ENCODE peak calls at places on chromosome 11, in five cellular contexts. K is cardiac fibroblast, N is heart left ventricle, B is lower leg skin, J is bronchial epithelial cell. G is an unnamed sample.

GRCh38 chr11:118180300-118180703 is 3.9 kb upstream of the SCN2B start:
- DNase-seq in K (peak), J (peak), B (peak), N (peak), G (no peak)

GRCh38 chr11:96714689-96715088 is 324.9 kb downstream of the JRKL start:
- DNase-seq in N (no peak), K (no peak), J (no peak), B (no peak), G (no peak)

GRCh38 chr11:7457211-7457610 is 28.1 kb upstream of the OLFML1 start:
- DNase-seq in N (no peak), J (peak), K (peak), B (no peak), G (no peak)

GRCh38 chr11:115665345-115665901 is 161.2 kb upstream of the CADM1 start:
- DNase-seq in B (no peak), K (no peak), J (no peak), N (peak), G (no peak)

GRCh38 chr11:112265659-112266409 is 5.2 kb upstream of the PLET1 start:
- DNase-seq in B (no peak), N (no peak), K (no peak), J (peak), G (no peak)

GRCh38 chr11:108062336-108062735 is 53.6 kb downstream of the CUL5 start:
- DNase-seq in B (no peak), N (no peak), J (no peak), K (no peak), G (no peak)

GRCh38 chr11:90775573-90776165 is 552.8 kb upstream of the CHORDC1 start:
- DNase-seq in N (no peak), J (no peak), B (no peak), K (no peak), G (no peak)

GRCh38 chr11:17786824-17787525 is 52.4 kb downstream of the KCNC1 start:
- DNase-seq in B (no peak), J (peak), K (peak), N (no peak), G (peak)

GRCh38 chr11:82767123-82767522 is 33.5 kb upstream of the FAM181B start:
- DNase-seq in K (no peak), B (no peak), N (no peak), J (no peak), G (no peak)

GRCh38 chr11:3865388-3866193 is 10.1 kb downstream of the STIM1 start:
- DNase-seq in B (no peak), N (no peak), K (peak), J (peak), G (no peak)

GRCh38 chr11:36034572-36035331 is 90.9 kb downstream of the LDLRAD3 start:
- DNase-seq in J (peak), K (peak), B (no peak), N (no peak), G (peak)

GRCh38 chr11:77038825-77039326 is 4.7 kb downstream of the B3GNT6 start:
- DNase-seq in J (no peak), K (no peak), N (no peak), B (no peak), G (no peak)

GRCh38 chr11:116100016-116100415 is 595.8 kb upstream of the CADM1 start:
- DNase-seq in B (no peak), K (no peak), J (no peak), N (no peak), G (no peak)

GRCh38 chr11:75280227-75280671 is 39.7 kb downstream of the TPBGL start:
- DNase-seq in B (peak), N (peak), K (peak), J (peak), G (peak)

GRCh38 chr11:44570411-44571155 is 5.1 kb downstream of the CD82 start:
- DNase-seq in B (no peak), N (no peak), K (no peak), J (no peak), G (no peak)

GRCh38 chr11:115193931-115194797 is 310.1 kb downstream of the CADM1 start:
- DNase-seq in B (no peak), J (no peak), K (peak), N (no peak), G (no peak)

GRCh38 chr11:134819026-134819425 is 407.0 kb upstream of the B3GAT1 start:
- DNase-seq in K (no peak), J (no peak), N (no peak), B (no peak), G (no peak)
- TF ChIP-seq CTCF in K (no peak), J (no peak), N (no peak), B (no peak), G (no peak)

DNA sequence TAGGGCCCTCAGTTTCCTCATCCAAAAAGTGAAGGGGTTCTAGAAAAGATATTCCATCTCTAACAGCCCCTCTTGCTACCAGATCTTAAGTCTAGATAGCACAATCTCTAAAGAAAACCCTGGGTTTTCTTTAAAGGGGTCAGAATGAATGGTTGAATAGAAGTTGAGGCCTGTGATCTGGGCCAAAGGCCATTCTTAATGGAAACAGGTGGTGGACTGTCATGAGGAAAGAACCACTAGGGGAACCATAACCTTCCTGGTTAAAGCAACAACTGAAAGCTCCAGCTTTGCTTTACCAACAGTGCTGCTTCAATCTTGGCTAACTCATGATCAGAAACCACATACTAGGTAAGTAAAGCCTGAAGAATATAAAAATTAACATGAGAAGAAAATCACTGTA is 1.8 kb downstream of the CELF1 start:
- DNase-seq in B (no peak), N (no peak), K (peak), J (peak), G (no peak)
- H3K4me3 ChIP-seq in B (no peak), N (peak), K (peak), J (no peak), G (peak)

GRCh38 chr11:58921778-58922390 is 17.4 kb upstream of the GLYATL1 start:
- DNase-seq in J (no peak), N (no peak), K (no peak), B (no peak), G (no peak)

GRCh38 chr11:58922475-58922874 is 16.8 kb upstream of the GLYATL1 start:
- DNase-seq in B (no peak), J (no peak), N (no peak), K (no peak), G (no peak)

GRCh38 chr11:58926251-58926650 is 13.0 kb upstream of the GLYATL1 start:
- DNase-seq in J (no peak), B (no peak), N (no peak), K (peak), G (no peak)

GRCh38 chr11:58924230-58924629 is 15.1 kb upstream of the GLYATL1 start:
- DNase-seq in N (no peak), B (no peak), J (no peak), K (no peak), G (no peak)

DNA sequence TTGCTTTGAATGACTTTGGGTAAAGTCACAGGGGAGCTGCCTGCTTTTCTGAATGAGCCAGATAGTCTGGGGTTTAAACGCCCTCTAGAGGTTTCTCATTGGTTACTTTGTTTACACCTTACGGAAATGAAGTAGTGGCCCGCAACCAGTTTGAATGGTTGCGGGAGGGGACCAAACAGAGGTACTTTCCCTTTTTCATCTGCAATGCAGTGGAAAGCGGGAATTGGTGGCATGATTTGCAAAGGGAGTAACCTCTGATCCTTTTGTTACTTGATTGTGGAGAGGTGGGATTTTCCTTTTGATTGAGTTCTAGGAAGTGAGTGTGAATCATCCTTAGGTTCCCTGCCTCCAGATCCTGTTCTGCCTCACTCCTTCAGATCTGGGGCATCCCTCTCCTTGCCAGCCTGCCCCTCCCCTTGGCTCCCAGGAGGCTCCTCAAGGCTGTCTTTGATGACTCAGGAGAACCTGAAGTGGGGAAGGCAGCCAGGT is 15.9 kb upstream of the GLYATL1 start:
- DNase-seq in N (no peak), K (peak), J (peak), B (peak), G (peak)
- TF ChIP-seq CTCF in N (peak), K (peak), J (peak), B (no peak), G (peak)

DNA sequence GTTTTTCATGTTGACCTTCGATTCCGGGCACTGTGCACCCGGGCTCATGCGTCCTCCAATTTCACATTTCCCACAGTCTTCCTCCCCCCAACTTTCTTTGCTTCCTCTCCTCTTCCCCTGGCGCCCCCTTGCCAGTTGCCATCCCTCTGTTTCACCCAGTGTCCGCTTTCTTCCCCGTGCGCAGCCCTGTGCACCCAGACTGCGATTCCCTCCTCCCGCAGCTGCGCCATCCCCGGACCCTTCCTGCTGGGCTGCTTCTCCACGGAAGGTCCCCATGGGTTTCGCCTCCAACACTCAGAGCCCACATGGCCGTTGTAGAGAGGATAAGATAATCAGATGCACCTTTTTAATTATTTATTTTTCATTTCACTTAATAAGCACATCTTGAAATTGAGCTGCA is 791.1 kb downstream of the NTM start:
- DNase-seq in J (no peak), K (no peak), B (no peak), N (no peak), G (no peak)
- H3K4me3 ChIP-seq in J (no peak), K (no peak), B (no peak), N (no peak), G (no peak)

DNA sequence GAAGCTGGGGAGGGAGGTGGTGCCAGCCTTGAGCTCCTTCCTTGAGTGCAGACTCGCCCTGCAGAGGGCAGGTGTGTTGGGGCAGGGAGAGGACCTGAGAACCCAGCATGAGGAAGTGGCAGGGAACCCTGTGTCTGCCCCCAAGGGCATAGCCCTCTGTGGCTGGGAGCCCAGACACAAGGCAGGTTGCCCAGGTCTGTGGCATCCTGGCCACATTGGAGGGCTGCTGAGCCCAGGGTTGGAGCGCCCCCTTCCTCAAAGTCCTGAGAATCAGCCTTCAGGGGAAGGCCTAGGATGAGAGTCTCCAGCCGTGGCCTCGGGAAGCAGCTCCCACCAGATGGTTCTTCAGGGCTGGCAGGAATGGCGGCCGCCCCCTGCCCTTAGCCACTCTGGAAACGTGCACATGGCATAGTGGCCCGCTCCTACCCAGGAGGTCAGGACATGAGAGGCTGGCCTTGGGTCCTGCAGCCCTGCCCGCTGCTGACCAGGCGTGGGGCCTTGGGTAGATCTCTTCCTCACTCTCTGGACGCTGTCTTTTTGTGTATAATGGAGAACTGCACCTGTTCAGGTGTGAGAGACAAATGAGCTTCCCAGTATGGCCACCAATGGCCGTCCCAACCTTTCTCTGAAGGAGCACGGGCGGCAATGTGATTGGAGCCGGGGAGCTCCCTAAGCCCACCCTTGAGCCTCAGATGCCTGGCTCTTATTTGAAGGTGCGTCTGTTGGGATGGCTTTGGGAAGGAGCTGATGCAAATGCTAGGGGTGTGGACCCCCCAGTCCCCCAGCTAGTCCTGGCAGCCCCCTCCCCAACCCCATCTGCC is 4.5 kb upstream of the CDC42BPG start:
- DNase-seq in J (no peak), N (no peak), K (no peak), B (no peak), G (no peak)
- TF ChIP-seq CTCF in J (no peak), N (no peak), K (no peak), B (no peak), G (peak)

GRCh38 chr11:67117667-67118058 is 1.4 kb upstream of the KDM2A start:
- DNase-seq in J (no peak), K (no peak), N (peak), B (peak), G (no peak)

GRCh38 chr11:67119577-67120391 is 721 bp downstream of the KDM2A start:
- DNase-seq in K (peak), N (peak), J (no peak), B (peak), G (no peak)

GRCh38 chr11:67118801-67119576 is at the start of gene KDM2A:
- DNase-seq in K (peak), B (peak), J (peak), N (peak), G (peak)

GRCh38 chr11:67118059-67118766 is 850 bp upstream of the KDM2A start:
- DNase-seq in K (no peak), B (peak), N (peak), J (no peak), G (no peak)

DNA sequence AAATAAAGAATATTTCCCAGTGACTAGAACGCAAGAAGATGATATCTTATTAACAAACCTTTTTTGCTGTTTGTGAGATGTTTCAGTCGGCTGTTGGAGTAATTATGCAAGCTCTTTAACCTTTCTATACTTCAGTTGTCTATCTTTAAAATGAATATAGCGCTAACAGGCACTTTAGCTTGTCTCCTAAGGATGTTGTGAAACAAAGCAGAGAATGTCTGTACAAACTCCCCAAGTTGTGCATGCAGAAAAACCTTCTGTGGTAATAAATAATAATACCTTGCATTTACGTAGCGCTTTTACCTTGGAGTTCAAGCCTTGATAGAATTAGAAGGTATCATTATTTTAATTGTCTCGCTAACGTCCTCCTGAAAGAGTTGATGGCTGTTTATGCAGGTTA is 1.9 kb upstream of the KDM2A start:
- DNase-seq in B (no peak), N (no peak), J (no peak), K (no peak), G (no peak)
- H3K4me3 ChIP-seq in B (no peak), N (peak), J (no peak), K (no peak), G (no peak)

GRCh38 chr11:13015753-13016152 is 6.6 kb downstream of the RASSF10 start:
- DNase-seq in K (no peak), B (no peak), J (no peak), N (no peak), G (no peak)
- TF ChIP-seq CTCF in K (no peak), B (no peak), J (no peak), N (no peak), G (no peak)

DNA sequence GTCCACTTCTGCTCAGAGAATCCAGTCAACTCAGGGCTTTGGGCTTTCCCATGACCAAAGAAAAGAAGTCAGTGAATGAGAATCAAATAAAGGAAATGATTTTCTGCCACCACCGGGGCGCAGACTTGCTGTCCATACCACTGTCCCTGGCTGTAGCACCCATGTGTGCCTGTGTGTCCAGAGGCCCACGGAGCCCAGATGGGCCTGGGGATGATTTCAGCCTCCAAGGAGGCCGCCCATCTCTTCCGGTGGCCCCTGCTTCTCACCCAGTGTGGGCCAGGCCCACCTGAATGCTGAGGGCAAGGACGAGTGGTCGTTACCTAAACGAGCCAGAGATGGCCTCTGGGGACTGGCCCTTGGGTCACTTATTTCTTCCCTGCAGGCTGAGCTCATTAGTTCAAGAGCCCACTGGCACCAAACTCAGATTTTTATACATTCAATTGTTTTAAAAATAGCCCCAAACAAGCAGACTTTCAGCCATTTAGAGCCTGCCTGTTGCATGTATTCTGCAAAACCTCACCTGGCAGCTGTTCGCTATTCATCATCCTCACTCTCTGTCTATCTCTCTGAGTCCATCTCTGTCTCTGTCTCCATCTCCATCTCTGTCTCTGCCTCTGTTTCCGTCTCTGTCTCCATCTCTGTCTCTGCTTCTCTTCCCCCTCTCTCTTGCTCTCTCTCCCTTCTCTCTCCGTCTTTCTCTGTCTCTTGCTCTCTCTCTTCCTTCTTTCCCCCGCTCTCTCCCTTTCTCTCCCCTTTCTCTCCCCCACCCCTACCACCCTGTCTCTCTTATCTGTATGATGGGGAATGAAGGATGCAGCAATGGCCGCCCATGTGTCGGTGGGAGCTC is 24.2 kb downstream of the KRTAP5-5 start:
- DNase-seq in B (no peak), J (no peak), K (no peak), N (no peak), G (no peak)
- H3K4me3 ChIP-seq in B (no peak), J (no peak), K (no peak), N (no peak), G (no peak)

GRCh38 chr11:66845876-66846212 is 2.6 kb downstream of the RCE1 start:
- DNase-seq in B (no peak), N (no peak), J (no peak), K (no peak), G (no peak)
- TF ChIP-seq CTCF in B (no peak), N (no peak), J (no peak), K (no peak), G (no peak)

G was measured in astrocyte of the cerebellum.